ENCODE peak calls at places on chromosome 20, in six cellular contexts. One of them, this sample, is unnamed.

GRCh38 chr20:26277339-26277738 is 580.7 kb upstream of the ZNF337 start:
- DNase-seq in prostate gland: no peak
- DNase-seq in epithelial cell of esophagus: no peak
- DNase-seq in neuronal stem cell: no peak
- DNase-seq in SIG-M5: no peak
- DNase-seq in NCI-H446: no peak
- DNase-seq in this sample: no peak

GRCh38 chr20:4869290-4870193 is 131.8 kb downstream of the SLC23A2 start:
- DNase-seq in prostate gland: peak
- DNase-seq in epithelial cell of esophagus: peak
- DNase-seq in neuronal stem cell: no peak
- DNase-seq in SIG-M5: no peak
- DNase-seq in NCI-H446: no peak
- DNase-seq in this sample: peak

GRCh38 chr20:64159286-64159680 is 5.0 kb upstream of the MYT1 start:
- DNase-seq in prostate gland: no peak
- DNase-seq in epithelial cell of esophagus: no peak
- DNase-seq in neuronal stem cell: no peak
- DNase-seq in SIG-M5: no peak
- DNase-seq in NCI-H446: no peak
- DNase-seq in this sample: no peak

GRCh38 chr20:57072184-57072583 is 194.3 kb downstream of the BMP7 start:
- DNase-seq in prostate gland: no peak
- DNase-seq in epithelial cell of esophagus: no peak
- DNase-seq in neuronal stem cell: no peak
- DNase-seq in SIG-M5: no peak
- DNase-seq in NCI-H446: no peak
- DNase-seq in this sample: no peak

GRCh38 chr20:17560344-17561074 is 9.4 kb upstream of the DSTN start:
- DNase-seq in prostate gland: no peak
- DNase-seq in epithelial cell of esophagus: peak
- DNase-seq in neuronal stem cell: no peak
- DNase-seq in SIG-M5: no peak
- DNase-seq in NCI-H446: no peak
- DNase-seq in this sample: no peak

GRCh38 chr20:48858075-48858790 is 30.4 kb upstream of the PREX1 start:
- DNase-seq in prostate gland: no peak
- DNase-seq in epithelial cell of esophagus: no peak
- DNase-seq in neuronal stem cell: no peak
- DNase-seq in SIG-M5: no peak
- DNase-seq in NCI-H446: no peak
- DNase-seq in this sample: no peak

GRCh38 chr20:17995967-17996819 is 27.4 kb downstream of the MGME1 start:
- DNase-seq in prostate gland: peak
- DNase-seq in epithelial cell of esophagus: peak
- DNase-seq in neuronal stem cell: peak
- DNase-seq in SIG-M5: no peak
- DNase-seq in NCI-H446: peak
- DNase-seq in this sample: peak

GRCh38 chr20:39849664-39850063 is 839.4 kb downstream of the MAFB start:
- DNase-seq in prostate gland: peak
- DNase-seq in epithelial cell of esophagus: peak
- DNase-seq in neuronal stem cell: no peak
- DNase-seq in SIG-M5: no peak
- DNase-seq in NCI-H446: peak
- DNase-seq in this sample: peak